ENCODE peak calls at places on chromosomes 11 and 22, in four cellular contexts. Z is GM23338, G is GM23248, D is Karpas-422. K is an unnamed sample.

GRCh38 chr11:103433976-103434375 is 324.8 kb downstream of the DYNC2H1 start:
- DNase-seq in Z (no peak), D (no peak), G (peak), K (no peak)

GRCh38 chr11:62921573-62922188 is 518 bp upstream of the CHRM1 start:
- DNase-seq in G (peak), D (no peak), Z (no peak), K (no peak)

GRCh38 chr22:42179616-42180015 is 49.0 kb upstream of the CYP2D6 start:
- DNase-seq in Z (no peak), G (peak), D (no peak), K (no peak)

GRCh38 chr22:40196628-40197027 is 18.9 kb downstream of the TNRC6B start:
- DNase-seq in G (peak), Z (no peak), D (peak), K (no peak)

GRCh38 chr11:2294340-2295290 is 7.1 kb downstream of the C11orf21 start:
- DNase-seq in D (no peak), G (no peak), Z (no peak), K (no peak)

GRCh38 chr22:45518580-45518991 is 15.9 kb downstream of the FBLN1 start:
- DNase-seq in G (peak), Z (no peak), D (no peak), K (no peak)

GRCh38 chr11:29962243-29962642 is 54.6 kb downstream of the KCNA4 start:
- DNase-seq in G (peak), D (peak), Z (peak), K (peak)

GRCh38 chr11:35662061-35662648 is 420 bp upstream of the TRIM44 start:
- DNase-seq in Z (no peak), G (peak), D (peak), K (no peak)

GRCh38 chr11:71311928-71312510 is 59.6 kb upstream of the SHANK2 start:
- DNase-seq in D (no peak), G (no peak), Z (no peak), K (no peak)

GRCh38 chr11:4025248-4025956 is 69.2 kb upstream of the RRM1 start:
- DNase-seq in D (no peak), G (peak), Z (no peak), K (no peak)

GRCh38 chr11:22456993-22457748 is 119.0 kb downstream of the SLC17A6 start:
- DNase-seq in D (no peak), Z (no peak), G (no peak), K (no peak)

GRCh38 chr22:26748845-26749244 is 91.5 kb downstream of the MIAT start:
- DNase-seq in G (peak), D (no peak), Z (no peak), K (no peak)

GRCh38 chr11:34145847-34146381 is 40.5 kb downstream of the NAT10 start:
- DNase-seq in Z (no peak), G (no peak), D (no peak), K (peak)

GRCh38 chr22:35970601-35971417 is 57.8 kb downstream of the RBFOX2 start:
- DNase-seq in D (no peak), Z (no peak), G (no peak), K (no peak)

GRCh38 chr11:117016747-117017146 is 81.5 kb downstream of the SIK3 start:
- DNase-seq in Z (no peak), G (no peak), D (no peak), K (no peak)

GRCh38 chr11:40241524-40242037 is 1217.9 kb downstream of the LRRC4C start:
- DNase-seq in D (no peak), Z (no peak), G (no peak), K (no peak)

GRCh38 chr11:2567026-2567671 is 122.3 kb downstream of the KCNQ1 start:
- DNase-seq in Z (no peak), D (no peak), G (no peak), K (no peak)

GRCh38 chr11:116725434-116726221 is 47.2 kb downstream of the BUD13 start:
- DNase-seq in Z (peak), G (peak), D (no peak), K (no peak)

GRCh38 chr22:17969732-17970131 is 54.6 kb downstream of the MICAL3 start:
- DNase-seq in Z (no peak), G (peak), D (no peak), K (no peak)

GRCh38 chr22:38982008-38982927 is at the start of gene APOBEC3B:
- DNase-seq in Z (peak), G (peak), D (peak), K (peak)

GRCh38 chr11:34513674-34513995 is at the start of gene ELF5:
- DNase-seq in Z (peak), G (no peak), D (no peak), K (no peak)

GRCh38 chr11:113591122-113591521 is 115.0 kb downstream of the TMPRSS5 start:
- DNase-seq in Z (no peak), D (no peak), G (no peak), K (no peak)

GRCh38 chr11:85021066-85021465 is 606.1 kb downstream of the DLG2 start:
- DNase-seq in G (peak), D (no peak), Z (no peak), K (no peak)

GRCh38 chr11:103322861-103323260 is 213.6 kb downstream of the DYNC2H1 start:
- DNase-seq in D (no peak), Z (no peak), G (no peak), K (no peak)

GRCh38 chr11:41983458-41983857 is 524.0 kb upstream of the LRRC4C start:
- DNase-seq in D (no peak), G (no peak), Z (no peak), K (no peak)

GRCh38 chr22:45072322-45072903 is 62.6 kb upstream of the PHF21B start:
- DNase-seq in G (peak), Z (peak), D (no peak), K (no peak)

GRCh38 chr11:74570266-74571061 is 21.9 kb upstream of the POLD3 start:
- DNase-seq in D (peak), G (peak), Z (peak), K (peak)

GRCh38 chr11:119694334-119694733 is 34.7 kb downstream of the NECTIN1 start:
- DNase-seq in D (no peak), Z (no peak), G (no peak), K (peak)

GRCh38 chr22:16568425-16568758 is 24.2 kb downstream of the CCT8L2 start:
- DNase-seq in G (no peak), D (no peak), Z (no peak), K (no peak)

GRCh38 chr11:73402834-73403185 is 26.6 kb downstream of the RELT start:
- DNase-seq in G (peak), D (peak), Z (no peak), K (peak)

GRCh38 chr22:41976961-41977566 is 7.8 kb downstream of the SEPTIN3 start:
- DNase-seq in G (peak), D (no peak), Z (peak), K (no peak)

GRCh38 chr22:17920145-17920605 is 104.2 kb downstream of the MICAL3 start:
- DNase-seq in D (no peak), Z (peak), G (no peak), K (no peak)

DNA sequence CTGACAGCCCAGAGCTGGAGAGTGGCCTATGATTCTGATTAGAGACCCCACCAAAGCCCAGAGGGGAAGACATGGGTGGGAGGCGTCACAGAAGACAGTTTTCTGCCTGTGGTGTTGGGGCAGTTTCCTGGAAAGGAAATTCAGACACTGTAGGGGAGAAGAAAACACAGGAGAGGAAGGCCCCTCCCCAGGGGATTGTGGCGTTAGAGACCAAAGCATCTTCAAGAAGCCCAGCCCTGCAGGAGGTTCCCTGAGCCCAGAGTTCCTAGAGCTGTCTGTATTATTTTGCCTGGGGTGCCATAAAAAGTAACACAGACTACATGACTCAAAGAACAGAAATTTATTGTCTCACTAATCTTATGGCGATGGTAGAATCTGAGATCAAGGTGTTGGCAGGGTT is 40.2 kb upstream of the PRAME start:
- DNase-seq in G (no peak), Z (no peak), D (no peak), K (peak)
- H3K4me2 ChIP-seq in G (no peak), Z (no peak), D (no peak), K (no peak)

GRCh38 chr11:92473736-92474135 is 249.1 kb downstream of the FAT3 start:
- DNase-seq in Z (no peak), G (peak), D (no peak), K (no peak)

GRCh38 chr11:92475316-92475715 is 250.7 kb downstream of the FAT3 start:
- DNase-seq in D (no peak), G (no peak), Z (no peak), K (no peak)

GRCh38 chr11:92477686-92478085 is 253.1 kb downstream of the FAT3 start:
- DNase-seq in G (no peak), Z (no peak), D (no peak), K (no peak)

GRCh38 chr11:92480519-92480918 is 255.9 kb downstream of the FAT3 start:
- DNase-seq in Z (no peak), G (peak), D (no peak), K (no peak)

GRCh38 chr11:92475824-92476223 is 251.2 kb downstream of the FAT3 start:
- DNase-seq in G (no peak), D (no peak), Z (no peak), K (no peak)
- H3K4me2 ChIP-seq in G (no peak), D (no peak), Z (no peak), K (no peak)

GRCh38 chr11:9689721-9690120 is 25.8 kb downstream of the SWAP70 start:
- DNase-seq in Z (no peak), D (no peak), G (peak), K (no peak)

GRCh38 chr11:9692696-9693095 is 28.8 kb downstream of the SWAP70 start:
- DNase-seq in D (peak), Z (no peak), G (no peak), K (peak)

GRCh38 chr11:9691865-9692264 is 28.0 kb downstream of the SWAP70 start:
- DNase-seq in D (peak), G (peak), Z (no peak), K (no peak)

GRCh38 chr11:9688716-9689511 is 25.0 kb downstream of the SWAP70 start:
- DNase-seq in G (peak), D (peak), Z (no peak), K (peak)

GRCh38 chr11:9687736-9688494 is 24.0 kb downstream of the SWAP70 start:
- DNase-seq in G (peak), Z (no peak), D (no peak), K (no peak)
- H3K4me2 ChIP-seq in G (peak), Z (peak), D (peak), K (peak)

GRCh38 chr11:10326080-10326964 is 21.4 kb downstream of the ADM start:
- DNase-seq in D (no peak), Z (no peak), G (peak), K (no peak)
- H3K4me2 ChIP-seq in D (no peak), Z (no peak), G (peak), K (no peak)

GRCh38 chr11:123431619-123432018 is 1.6 kb downstream of the GRAMD1B start:
- DNase-seq in D (no peak), G (peak), Z (no peak), K (no peak)

GRCh38 chr11:123438191-123438627 is 8.1 kb downstream of the GRAMD1B start:
- DNase-seq in D (no peak), Z (peak), G (peak), K (no peak)

GRCh38 chr11:123437236-123437979 is 7.3 kb downstream of the GRAMD1B start:
- DNase-seq in D (no peak), Z (no peak), G (no peak), K (no peak)

GRCh38 chr11:123434262-123434661 is 4.2 kb downstream of the GRAMD1B start:
- DNase-seq in G (peak), Z (peak), D (peak), K (peak)

GRCh38 chr11:123434911-123435310 is 4.8 kb downstream of the GRAMD1B start:
- DNase-seq in G (no peak), D (no peak), Z (peak), K (no peak)
- H3K4me2 ChIP-seq in G (no peak), D (no peak), Z (no peak), K (no peak)

DNA sequence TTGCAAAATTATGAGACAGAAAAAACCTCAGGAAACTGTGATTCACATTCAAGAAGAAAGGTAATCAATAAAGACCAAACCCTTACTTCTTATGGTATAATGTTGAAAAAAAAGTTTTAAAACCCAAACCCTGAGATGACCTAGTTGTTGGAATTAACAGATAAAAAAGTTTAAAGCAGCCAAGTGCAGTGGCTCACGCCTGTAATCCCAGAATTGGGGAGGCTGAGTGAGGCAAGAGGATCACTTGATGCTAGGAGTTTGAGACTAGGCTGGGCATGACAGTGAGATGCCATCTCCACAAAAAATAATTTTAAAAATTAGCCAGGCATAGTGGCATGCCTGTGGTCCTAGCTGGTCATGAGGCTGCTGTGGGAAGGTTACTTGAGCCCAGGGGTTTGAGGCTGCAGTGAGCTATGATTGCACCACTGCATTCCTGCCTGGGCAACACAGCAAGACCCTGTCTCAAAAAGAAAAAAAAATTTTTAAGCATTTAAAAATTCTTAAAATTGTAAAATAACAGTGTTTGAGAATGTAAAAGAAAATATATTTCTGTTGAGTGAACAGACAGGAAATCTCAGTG is 85.1 kb downstream of the EFCAB6 start:
- DNase-seq in D (no peak), G (no peak), Z (no peak), K (no peak)
- H3K4me2 ChIP-seq in D (no peak), G (no peak), Z (no peak), K (no peak)

DNA sequence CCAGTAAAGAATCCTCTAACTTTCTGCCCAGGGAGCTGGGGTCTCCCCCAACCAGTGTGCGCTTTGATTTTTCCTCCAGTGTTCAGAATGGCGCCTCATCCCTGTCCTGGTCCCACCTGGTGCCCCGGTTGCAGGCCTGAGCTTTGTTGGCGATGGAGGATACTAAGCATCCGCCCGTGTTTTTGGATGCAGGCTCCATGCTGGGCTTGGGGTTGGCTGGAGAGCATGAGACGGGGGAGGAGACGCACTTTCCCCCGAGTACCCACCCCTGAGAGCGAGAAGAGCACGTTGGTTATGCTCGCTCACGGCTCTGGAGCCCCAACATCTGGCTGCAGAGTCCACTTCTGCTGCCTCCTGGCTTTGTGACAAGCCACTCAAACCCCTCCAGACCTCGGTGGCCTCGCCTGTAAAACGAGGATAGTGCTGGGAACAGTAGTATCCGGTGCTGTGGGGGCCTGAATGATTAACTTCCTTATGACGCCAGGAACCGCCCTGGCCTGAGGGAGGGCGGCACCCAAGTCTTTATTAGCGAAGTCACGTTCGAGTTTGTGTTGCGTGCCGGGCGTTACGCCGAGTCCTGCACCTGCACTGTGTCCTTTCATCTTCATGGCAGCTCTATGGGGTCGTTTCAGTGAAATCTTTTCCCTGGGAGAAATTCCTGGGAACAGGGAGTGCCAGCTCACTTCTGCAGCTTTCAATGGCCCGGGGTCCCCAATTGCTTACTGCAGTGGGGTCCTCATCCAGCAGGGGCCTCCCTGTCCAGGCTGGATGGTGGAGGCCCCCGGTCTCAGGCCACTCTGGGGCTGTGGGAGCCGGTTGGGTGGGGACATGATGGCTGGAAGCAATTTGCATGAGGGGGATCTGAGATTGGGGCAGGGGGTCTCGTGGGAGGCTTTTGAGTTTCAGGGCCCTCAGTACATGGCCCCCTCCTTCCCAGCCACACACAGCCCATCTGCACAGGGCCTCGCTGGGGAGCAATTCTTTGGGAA is 25.5 kb downstream of the MRGPRD start:
- DNase-seq in G (no peak), Z (peak), D (no peak), K (no peak)
- H3K4me2 ChIP-seq in G (no peak), Z (peak), D (no peak), K (no peak)

GRCh38 chr11:66920978-66921784 is 37.0 kb downstream of the PC start:
- DNase-seq in Z (no peak), D (no peak), G (no peak), K (no peak)
- H3K4me2 ChIP-seq in Z (no peak), D (no peak), G (no peak), K (no peak)

DNA sequence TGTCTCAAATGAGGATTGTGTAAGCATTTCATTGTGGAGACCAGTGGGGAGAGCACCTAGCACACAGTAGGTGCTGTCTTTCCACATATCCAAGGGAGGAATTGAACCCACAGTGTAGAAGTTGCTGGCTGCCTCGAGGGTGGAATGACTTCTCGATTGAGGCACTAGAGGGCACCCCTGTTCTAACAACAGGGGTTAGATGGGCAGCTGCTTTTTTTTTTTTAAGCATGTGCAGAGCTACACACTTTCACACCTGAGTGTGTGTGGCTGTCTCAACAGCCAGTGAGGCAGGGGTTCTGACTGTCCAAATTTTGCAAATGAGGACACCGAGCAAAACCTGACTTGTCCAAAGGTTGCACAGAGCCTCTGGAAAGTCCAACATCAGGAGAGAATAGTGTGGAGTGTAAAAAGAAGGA is 118.2 kb upstream of the CRYBB3 start:
- DNase-seq in G (peak), Z (peak), D (peak), K (peak)
- H3K4me2 ChIP-seq in G (no peak), Z (no peak), D (no peak), K (no peak)

DNA sequence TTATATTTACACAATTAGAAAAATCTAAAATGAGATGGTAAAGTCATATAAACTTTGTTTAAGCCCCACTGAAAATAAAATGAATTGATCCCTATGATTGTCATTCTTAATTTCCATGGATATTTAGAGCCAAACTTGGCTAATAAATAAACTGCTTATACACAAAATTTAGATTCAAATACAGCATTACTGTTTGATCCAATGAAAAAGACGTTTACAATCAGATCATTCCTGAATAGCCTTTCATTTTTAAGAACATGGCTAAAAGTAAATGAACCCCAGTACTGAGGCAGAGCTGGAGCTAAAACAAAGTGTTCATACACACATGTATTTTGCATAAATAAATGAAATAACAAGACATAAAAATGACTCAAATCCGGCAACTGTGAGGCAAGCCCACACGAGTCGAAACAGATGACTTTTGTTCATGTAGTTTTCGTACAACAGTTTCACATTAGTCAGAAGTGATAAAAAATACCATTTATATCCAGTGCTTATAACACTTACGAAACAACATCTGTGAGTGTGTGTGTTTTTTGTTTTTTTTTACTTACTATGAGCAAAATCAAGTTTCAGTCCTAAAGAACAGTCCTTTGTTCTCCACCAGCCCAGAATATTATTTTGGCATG is 386.5 kb downstream of the SOX6 start:
- DNase-seq in D (no peak), G (peak), Z (no peak), K (no peak)
- H3K4me2 ChIP-seq in D (no peak), G (peak), Z (no peak), K (no peak)